ENCODE peak calls at places on chromosomes 12 and 14, in five cellular contexts. A is GM06990, H is cardiac muscle cell, N is GM23338, X is bronchial epithelial cell. I is an unnamed sample.

GRCh38 chr12:49965836-49966235 is 4.2 kb downstream of the AQP5 start:
- DNase-seq in A (no peak), H (no peak), N (no peak), X (no peak), I (no peak)

GRCh38 chr14:68140111-68140741 is 320.6 kb downstream of the RAD51B start:
- DNase-seq in A (no peak), H (peak; percentile 93), N (peak; percentile 49), X (peak; percentile 100), I (peak; percentile 97)

GRCh38 chr14:53613404-53614253 is 343.0 kb downstream of the BMP4 start:
- DNase-seq in A (peak; percentile 91), H (no peak), N (peak; percentile 19), X (peak; percentile 93), I (no peak)

GRCh38 chr12:89645434-89645833 is 63.2 kb downstream of the ATP2B1 start:
- DNase-seq in A (no peak), H (no peak), N (no peak), X (no peak), I (no peak)

GRCh38 chr12:24360907-24361306 is 411.4 kb upstream of the SOX5 start:
- DNase-seq in A (no peak), H (peak; percentile 8), N (no peak), X (no peak), I (peak; percentile 4)

GRCh38 chr14:58805057-58805456 is 167.3 kb downstream of the DACT1 start:
- DNase-seq in A (no peak), H (peak; percentile 77), N (no peak), X (no peak), I (peak; percentile 59)

GRCh38 chr12:25949343-25949742 is 9.1 kb upstream of the RASSF8 start:
- DNase-seq in A (no peak), H (no peak), N (no peak), X (no peak), I (no peak)

GRCh38 chr14:74018029-74018703 is 922 bp downstream of the ENTPD5 start:
- DNase-seq in A (peak; percentile 9), H (peak; percentile 61), N (no peak), X (peak; percentile 85), I (peak; percentile 62)

GRCh38 chr12:11958216-11959091 is 112.3 kb upstream of the BCL2L14 start:
- DNase-seq in A (no peak), H (peak; percentile 92), N (no peak), X (peak; percentile 93), I (peak; percentile 92)

GRCh38 chr14:99001241-99001640 is 270.8 kb downstream of the BCL11B start:
- DNase-seq in A (no peak), H (no peak), N (no peak), X (no peak), I (no peak)

GRCh38 chr14:91227183-91227628 is 17.3 kb downstream of the GPR68 start:
- DNase-seq in A (no peak), H (no peak), N (no peak), X (no peak), I (no peak)

GRCh38 chr14:32620303-32620702 is 291.2 kb downstream of the AKAP6 start:
- DNase-seq in A (no peak), H (no peak), N (no peak), X (peak; percentile 58), I (no peak)

GRCh38 chr14:28494196-28494595 is 272.4 kb upstream of the FOXG1 start:
- DNase-seq in A (no peak), H (no peak), N (no peak), X (peak; percentile 96), I (no peak)

GRCh38 chr12:66190519-66191406 is 1.7 kb downstream of the IRAK3 start:
- DNase-seq in A (no peak), H (peak; percentile 45), N (no peak), X (peak; percentile 84), I (peak; percentile 37)

GRCh38 chr14:90654831-90655276 is 161.4 kb downstream of the TTC7B start:
- DNase-seq in A (no peak), H (peak; percentile 42), N (no peak), X (no peak), I (peak; percentile 39)

GRCh38 chr12:111178194-111179081 is 190.5 kb downstream of the PHETA1 start:
- DNase-seq in A (no peak), H (peak; percentile 72), N (no peak), X (no peak), I (no peak)

GRCh38 chr12:129727100-129727499 is 176.7 kb downstream of the TMEM132D start:
- DNase-seq in A (no peak), H (no peak), N (no peak), X (no peak), I (no peak)

GRCh38 chr12:122318607-122319311 is 52.5 kb upstream of the VPS33A start:
- DNase-seq in A (no peak), H (peak; percentile 96), N (no peak), X (peak; percentile 17), I (peak; percentile 99)
- TF ChIP-seq CTCF in A (no peak), H (no peak), N (no peak), X (no peak), I (no peak)

GRCh38 chr12:67274186-67274585 is 5.0 kb downstream of the CAND1 start:
- DNase-seq in A (no peak), H (no peak), N (no peak), X (no peak), I (no peak)
- H3K4me3 ChIP-seq in A (no peak overlapping the region), H (no peak overlapping the region), N (no peak overlapping the region), X (no peak overlapping the region), I (no peak overlapping the region)

GRCh38 chr12:103333676-103334075 is 162.1 kb downstream of the C12orf42 start:
- DNase-seq in A (no peak), H (no peak), N (no peak), X (no peak), I (no peak)

GRCh38 chr12:103327676-103328075 is 168.1 kb downstream of the C12orf42 start:
- DNase-seq in A (no peak), H (no peak), N (no peak), X (no peak), I (no peak)

GRCh38 chr12:103334447-103334846 is 161.3 kb downstream of the C12orf42 start:
- DNase-seq in A (no peak), H (no peak), N (no peak), X (no peak), I (no peak)

GRCh38 chr12:103330672-103331071 is 165.1 kb downstream of the C12orf42 start:
- DNase-seq in A (no peak), H (no peak), N (no peak), X (no peak), I (no peak)

DNA sequence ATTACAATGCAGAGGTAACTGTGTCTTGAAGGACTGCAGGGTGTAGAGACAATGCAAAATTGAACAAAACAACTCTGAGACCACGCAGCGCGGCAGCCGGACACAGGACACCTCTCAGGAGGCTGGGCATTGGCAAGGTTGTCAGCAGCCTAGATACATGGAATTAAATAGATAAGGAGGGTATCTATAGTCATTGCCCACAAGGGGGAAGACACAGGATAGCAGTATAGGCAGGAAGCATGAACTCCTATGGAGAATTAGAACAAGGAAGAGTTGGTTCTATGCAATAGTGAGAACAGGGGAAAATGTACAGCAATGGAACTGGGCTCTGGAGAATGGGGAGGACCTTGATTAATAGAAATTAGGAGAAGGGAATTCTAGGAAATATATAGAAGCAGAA is 164.1 kb downstream of the C12orf42 start:
- DNase-seq in A (no peak), H (no peak), N (peak; percentile 16), X (no peak), I (no peak)
- TF ChIP-seq CTCF in A (no peak), H (no peak), N (peak; percentile 13), X (no peak), I (no peak)

DNA sequence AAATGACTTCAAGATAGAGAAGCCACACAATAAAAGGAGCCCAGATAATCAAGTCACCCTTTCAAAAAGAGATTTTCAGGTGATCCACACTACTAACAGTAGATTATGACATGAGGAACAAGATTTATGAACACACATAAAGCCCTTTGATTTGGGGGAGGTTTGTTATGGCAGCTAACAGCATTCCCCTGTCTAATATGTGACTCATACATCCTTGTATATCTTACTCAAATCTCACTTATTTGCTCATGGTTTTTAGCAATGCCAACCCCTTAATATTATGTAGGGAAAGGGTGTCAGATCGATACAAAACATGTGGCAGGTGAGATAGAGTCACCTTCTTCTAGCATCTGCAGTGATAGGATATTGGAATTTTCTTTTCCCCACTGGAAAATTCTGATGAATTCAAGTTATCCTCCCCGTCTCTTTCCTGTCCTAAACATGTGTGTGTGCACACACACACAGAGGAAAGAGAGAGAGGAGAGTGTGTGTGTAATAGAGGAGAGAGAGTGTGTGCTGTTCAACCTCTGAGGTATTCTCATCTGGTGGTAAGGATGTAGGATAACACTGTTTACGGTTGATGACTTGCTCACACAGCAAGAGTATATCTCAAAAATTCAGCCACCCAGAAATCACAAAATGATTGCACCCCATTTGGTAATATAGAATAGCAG is 319.9 kb downstream of the KCNC2 start:
- DNase-seq in A (no peak), H (peak; percentile 3), N (no peak), X (peak; percentile 76), I (peak; percentile 18)
- H3K4me3 ChIP-seq in A (no peak overlapping the region), H (no peak overlapping the region), N (no peak overlapping the region), X (no peak overlapping the region), I (no peak overlapping the region)

DNA sequence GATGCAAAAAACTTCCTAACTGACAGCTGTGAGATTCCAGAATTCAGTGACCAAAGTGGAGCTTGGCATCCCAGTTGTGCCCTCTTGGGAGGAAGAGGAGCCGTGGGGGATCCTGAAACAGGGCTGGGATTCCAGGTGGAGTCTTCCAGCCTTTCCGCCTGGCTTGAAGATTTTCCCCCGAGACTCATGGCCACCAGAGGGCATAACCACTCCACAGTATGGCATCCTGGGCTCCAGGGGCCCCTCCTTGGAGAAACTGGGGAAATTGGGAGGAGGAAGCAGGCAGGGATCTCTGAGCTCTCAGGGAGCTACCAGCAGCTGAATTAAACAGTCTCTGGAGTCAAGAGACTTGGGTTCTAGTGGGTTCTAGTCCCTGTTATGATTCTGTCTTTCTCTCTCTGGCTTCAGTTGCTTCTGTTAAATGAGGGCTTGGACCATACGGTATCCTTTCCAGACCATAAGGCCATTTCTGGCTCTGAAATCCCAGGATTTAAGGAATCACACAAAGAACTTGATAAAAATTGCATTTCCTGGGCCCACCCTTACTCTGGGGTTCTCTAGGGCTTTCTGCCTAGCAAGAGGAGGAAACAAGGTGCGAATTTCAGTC is 2.6 kb upstream of the TAMALIN start:
- DNase-seq in A (no peak), H (peak; percentile 70), N (peak; percentile 90), X (peak; percentile 44), I (peak; percentile 68)
- TF ChIP-seq CTCF in A (peak; percentile 42), H (peak; percentile 74), N (peak; percentile 77), X (peak; percentile 72), I (peak; percentile 78)

DNA sequence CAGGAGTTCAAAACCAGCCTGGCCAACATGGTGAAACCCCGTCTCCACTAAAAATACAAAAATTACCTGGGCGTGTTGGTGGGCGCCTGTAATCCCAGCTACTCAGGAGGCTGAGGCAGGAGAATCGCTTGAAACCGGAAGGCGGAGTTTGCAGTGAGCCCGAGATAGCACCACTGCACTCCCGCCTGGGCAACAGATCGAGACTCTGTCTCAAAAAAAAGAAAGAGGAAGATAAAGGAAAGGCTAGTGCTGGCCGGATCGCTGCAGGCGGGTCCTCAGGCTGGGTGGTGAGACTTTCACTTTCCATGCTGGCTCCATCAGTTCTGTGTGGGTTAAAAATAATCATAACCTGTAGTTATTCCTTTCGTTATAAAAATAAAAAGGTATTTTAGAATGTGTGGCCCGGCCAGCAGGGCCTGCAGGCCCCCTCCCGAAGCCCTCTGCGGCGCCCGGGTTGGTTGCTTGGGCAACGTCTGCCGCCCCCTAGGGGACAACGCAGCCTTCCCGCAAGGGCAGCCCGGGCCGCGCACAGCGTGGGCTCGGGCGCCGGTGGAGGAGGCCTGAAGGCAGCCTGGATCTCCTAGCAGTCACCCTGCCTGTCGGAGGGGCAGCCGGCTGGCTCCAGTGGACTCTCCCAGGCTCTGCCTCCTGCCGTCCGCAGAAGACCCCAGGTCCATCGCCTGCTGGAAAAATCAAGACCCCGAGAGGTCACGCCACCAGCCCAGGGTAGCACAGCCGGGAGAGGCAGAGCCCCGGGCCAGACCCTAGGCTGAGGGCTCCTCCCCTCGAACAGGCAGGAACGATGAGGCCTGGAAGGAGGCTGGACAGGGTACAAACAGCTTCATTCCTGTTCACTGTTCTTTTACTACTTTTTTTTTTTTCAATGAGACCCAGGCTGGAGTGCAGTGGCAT is 5.0 kb upstream of the SLC25A47 start:
- DNase-seq in A (peak; percentile 84), H (peak; percentile 80), N (peak; percentile 90), X (no peak), I (peak; percentile 66)
- H3K4me3 ChIP-seq in A (peak overlapping the region; percentile 28), H (no peak overlapping the region), N (no peak overlapping the region), X (no peak overlapping the region), I (no peak overlapping the region)

GRCh38 chr12:58509116-58509885 is 411.0 kb downstream of the LRIG3 start:
- DNase-seq in A (no peak), H (peak; percentile 60), N (no peak), X (peak; percentile 93), I (peak; percentile 77)
- TF ChIP-seq CTCF in A (no peak), H (no peak), N (no peak), X (no peak), I (no peak)